ENCODE peak calls at places on chromosomes 3 and 15, in nine cellular contexts. O, K, W, A, J, P, Z, F and D are unnamed samples.

GRCh38 chr3:136142592-136142991 is 53.5 kb downstream of the MSL2 start:
- DNase-seq in O (peak), J (no peak), F (peak), K (peak), P (no peak), A (no peak), Z (no peak), W (no peak), D (no peak)

GRCh38 chr3:5497497-5497896 is 310.0 kb downstream of the EDEM1 start:
- DNase-seq in W (no peak), J (no peak), O (no peak), P (no peak), K (no peak), Z (no peak), F (no peak), A (no peak), D (no peak)

GRCh38 chr15:97235285-97235985 is 725.1 kb upstream of the ARRDC4 start:
- DNase-seq in K (peak), F (no peak), J (no peak), O (peak), A (no peak), W (peak), P (no peak), Z (peak), D (peak)

GRCh38 chr15:48592221-48592731 is 53.2 kb downstream of the FBN1 start:
- DNase-seq in J (no peak), A (no peak), Z (no peak), P (no peak), F (no peak), K (no peak), W (no peak), O (peak), D (no peak)

GRCh38 chr3:148585671-148586379 is 111.9 kb upstream of the AGTR1 start:
- DNase-seq in K (no peak), Z (no peak), A (no peak), O (no peak), P (no peak), F (no peak), J (no peak), W (no peak), D (no peak)

GRCh38 chr15:73832657-73833056 is 40.7 kb upstream of the TBC1D21 start:
- DNase-seq in F (no peak), O (no peak), W (no peak), A (no peak), J (no peak), K (no peak), P (no peak), Z (no peak), D (no peak)

GRCh38 chr3:52253314-52254260 is 8.0 kb downstream of the PPM1M start:
- DNase-seq in P (peak), O (no peak), F (no peak), A (no peak), W (peak), Z (no peak), K (no peak), J (peak), D (peak)

GRCh38 chr15:86009727-86010126 is 69.9 kb upstream of the AGBL1 start:
- DNase-seq in A (no peak), Z (no peak), F (no peak), W (no peak), P (no peak), J (no peak), K (no peak), O (no peak), D (no peak)

GRCh38 chr15:60729850-60730458 is 251.0 kb upstream of the ICE2 start:
- DNase-seq in A (no peak), Z (no peak), W (peak), O (no peak), J (no peak), K (no peak), F (no peak), P (no peak), D (no peak)

GRCh38 chr3:124272611-124273151 is 280.8 kb upstream of the ROPN1 start:
- DNase-seq in P (no peak), W (no peak), F (no peak), O (no peak), A (no peak), K (no peak), Z (no peak), J (no peak), D (no peak)

GRCh38 chr3:31699309-31699953 is 166.7 kb downstream of the STT3B start:
- DNase-seq in Z (no peak), O (no peak), A (no peak), W (no peak), K (no peak), J (no peak), F (no peak), P (no peak), D (no peak)

GRCh38 chr15:67322481-67322880 is 67.9 kb downstream of the IQCH start:
- DNase-seq in A (no peak), J (no peak), Z (no peak), F (no peak), K (no peak), O (peak), P (no peak), W (no peak), D (no peak)

GRCh38 chr3:64078966-64079365 is 55.7 kb upstream of the PSMD6 start:
- DNase-seq in O (no peak), A (no peak), F (no peak), J (no peak), W (no peak), Z (no peak), K (no peak), P (no peak), D (no peak)

GRCh38 chr3:190064112-190064511 is 56.6 kb downstream of the P3H2 start:
- DNase-seq in A (no peak), J (no peak), Z (no peak), O (peak), K (no peak), P (no peak), F (no peak), W (no peak), D (no peak)

GRCh38 chr3:52743152-52743551 is 27.6 kb downstream of the NEK4 start:
- DNase-seq in A (no peak), J (no peak), P (no peak), Z (no peak), W (no peak), O (no peak), K (no peak), F (no peak), D (no peak)

GRCh38 chr3:114424337-114424736 is 130.5 kb downstream of the TIGIT start:
- DNase-seq in F (no peak), Z (no peak), P (no peak), O (no peak), W (no peak), J (no peak), A (no peak), K (no peak), D (peak)

GRCh38 chr3:53599780-53600179 is 105.4 kb downstream of the CACNA1D start:
- DNase-seq in P (no peak), A (no peak), J (no peak), O (no peak), W (no peak), K (no peak), F (no peak), Z (no peak), D (no peak)

GRCh38 chr15:85748729-85749128 is 46.0 kb downstream of the KLHL25 start:
- DNase-seq in W (no peak), A (no peak), P (no peak), J (no peak), Z (no peak), O (no peak), K (no peak), F (no peak), D (no peak)

GRCh38 chr3:110494728-110495127 is 576.9 kb upstream of the NECTIN3 start:
- DNase-seq in J (no peak), F (no peak), A (no peak), Z (no peak), P (no peak), O (no peak), K (no peak), W (no peak), D (no peak)

GRCh38 chr3:195151866-195152526 is 119.0 kb downstream of the XXYLT1 start:
- DNase-seq in A (no peak), J (no peak), P (no peak), F (no peak), K (no peak), W (no peak), Z (no peak), O (peak), D (no peak)

GRCh38 chr3:129435367-129435766 is 4.4 kb downstream of the MBD4 start:
- DNase-seq in O (no peak), F (no peak), K (no peak), P (no peak), A (no peak), W (no peak), J (no peak), Z (no peak), D (no peak)

GRCh38 chr3:124019291-124019690 is 27.4 kb upstream of the ROPN1 start:
- DNase-seq in K (no peak), J (no peak), P (no peak), A (no peak), O (no peak), W (no peak), Z (no peak), F (no peak), D (no peak)

GRCh38 chr3:34995771-34996430 is 643.4 kb upstream of the ARPP21 start:
- DNase-seq in A (no peak), W (no peak), P (no peak), F (no peak), J (no peak), Z (no peak), K (no peak), O (no peak), D (no peak)

GRCh38 chr3:39146083-39146501 is 7.3 kb downstream of the CSRNP1 start:
- DNase-seq in F (no peak), K (no peak), W (no peak), A (no peak), J (no peak), P (no peak), Z (no peak), O (no peak), D (peak)

GRCh38 chr3:174619244-174619643 is 239.9 kb upstream of the NAALADL2 start:
- DNase-seq in J (no peak), P (no peak), Z (no peak), O (no peak), W (no peak), K (no peak), F (no peak), A (no peak), D (no peak)

GRCh38 chr3:170868577-170869239 is 1.3 kb downstream of the RPL22L1 start:
- DNase-seq in J (no peak), O (no peak), A (no peak), P (no peak), K (no peak), F (no peak), Z (peak), W (no peak), D (no peak)